ENCODE peak calls at places on chromosomes 6 and 20, in four cellular contexts. F, I, M and C are unnamed samples.

GRCh38 chr6:138468320-138469015 is 30.8 kb downstream of the NHSL1 start:
- DNase-seq in F (peak; percentile 40), I (no peak), M (no peak), C (no peak)

GRCh38 chr6:147944122-147944521 is 398.5 kb upstream of the SASH1 start:
- DNase-seq in F (no peak), I (no peak), M (no peak), C (no peak)

GRCh38 chr20:46011631-46012482 is 3.1 kb downstream of the MMP9 start:
- DNase-seq in F (peak; percentile 21), I (peak; percentile 69), M (peak; percentile 88), C (peak; percentile 66)

GRCh38 chr6:144478487-144478886 is 193.4 kb downstream of the UTRN start:
- DNase-seq in F (no peak), I (no peak), M (no peak), C (peak; percentile 86)

GRCh38 chr20:44573501-44573869 is 8.9 kb upstream of the PKIG start:
- DNase-seq in F (no peak), I (no peak), M (no peak), C (no peak)

GRCh38 chr6:36979343-36979742 is 6.7 kb downstream of the MTCH1 start:
- DNase-seq in F (peak; percentile 58), I (no peak), M (no peak), C (no peak)

GRCh38 chr20:49790077-49790798 is 22.4 kb upstream of the SLC9A8 start:
- DNase-seq in F (peak; percentile 57), I (no peak), M (no peak), C (no peak)

GRCh38 chr6:53544050-53544499 is 826 bp downstream of the GCLC start:
- DNase-seq in F (no peak), I (no peak), M (no peak), C (no peak)

GRCh38 chr6:105041880-105042279 is 85.0 kb downstream of the LIN28B start:
- DNase-seq in F (no peak), I (no peak), M (no peak), C (no peak)

GRCh38 chr6:132130530-132131298 is 179.5 kb upstream of the CCN2 start:
- DNase-seq in F (peak; percentile 85), I (no peak), M (no peak), C (no peak)

GRCh38 chr6:20399518-20399917 is 2.2 kb upstream of the E2F3 start:
- DNase-seq in F (no peak), I (no peak), M (no peak), C (no peak)

GRCh38 chr20:63090682-63091571 is 84.2 kb upstream of the BHLHE23 start:
- DNase-seq in F (no peak), I (peak; percentile 53), M (peak; percentile 38), C (peak; percentile 40)

GRCh38 chr6:35678814-35679213 is 9.9 kb downstream of the FKBP5 start:
- DNase-seq in F (no peak), I (no peak), M (no peak), C (no peak)
- H3K27ac ChIP-seq in F (no peak overlapping the region), I (no peak overlapping the region), M (no peak overlapping the region), C (no peak overlapping the region)

GRCh38 chr6:32146687-32147086 is 5.1 kb downstream of the PRRT1 start:
- DNase-seq in F (no peak), I (no peak), M (no peak), C (no peak)
- H3K27me3 ChIP-seq in F (no peaks in the 10 kb centered on the region), I (no peaks in the 10 kb centered on the region), M (peaks cover 38% of the 10 kb centered on the region), C (no peaks in the 10 kb centered on the region)

GRCh38 chr6:119201486-119201885 is 123.0 kb upstream of the FAM184A start:
- DNase-seq in F (no peak), I (no peak), M (no peak), C (no peak)
- H3K27ac ChIP-seq in F (no peak overlapping the region), I (no peak overlapping the region), M (no peak overlapping the region), C (no peak overlapping the region)

DNA sequence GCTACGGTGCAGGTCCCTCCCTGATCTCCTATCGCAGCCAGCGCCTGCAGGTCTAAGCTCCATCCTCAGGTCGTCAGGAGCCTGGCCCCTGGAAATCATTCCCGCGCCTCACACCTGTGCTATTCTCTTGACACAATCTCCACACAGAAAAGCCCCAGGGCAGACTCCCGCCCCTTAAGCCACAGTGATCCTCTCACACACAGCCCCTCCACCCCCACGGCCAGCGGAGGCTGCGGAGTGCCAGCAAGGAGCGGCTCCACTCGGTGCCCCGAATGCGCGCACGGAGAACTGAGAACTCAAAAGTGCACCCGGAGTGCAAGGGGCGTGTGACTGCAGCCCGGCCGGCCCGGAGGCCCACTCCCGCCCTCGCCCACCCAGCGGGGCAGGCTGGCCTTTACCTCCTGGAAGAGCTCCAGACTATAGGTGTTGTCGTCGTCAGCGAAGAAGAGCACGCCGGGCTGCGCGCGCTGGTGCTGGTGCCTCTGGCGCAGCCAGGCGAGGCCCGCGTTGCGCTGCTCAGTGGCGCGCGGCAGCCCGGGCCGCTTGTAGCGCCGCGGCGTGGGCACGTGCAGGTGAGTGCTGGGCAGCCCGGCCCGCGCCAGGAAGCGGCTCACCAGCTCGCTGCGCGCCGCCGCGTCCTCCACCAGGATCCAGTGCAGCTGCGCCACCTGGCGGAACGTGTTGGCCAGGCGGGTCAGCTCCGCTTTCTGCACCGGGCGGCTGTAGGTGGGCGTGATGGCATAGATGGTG is 1.2 kb downstream of the B3GAT2 start:
- DNase-seq in F (peak; percentile 66), I (peak; percentile 95), M (peak; percentile 90), C (peak; percentile 88)
- H3K27me3 ChIP-seq in F (peaks cover 22% of the 10 kb centered on the region), I (no peaks in the 10 kb centered on the region), M (peaks cover 50% of the 10 kb centered on the region), C (no peaks in the 10 kb centered on the region)

GRCh38 chr6:117481926-117482239 is 591 bp upstream of the DCBLD1 start:
- DNase-seq in F (no peak), I (no peak), M (no peak), C (no peak)
- H3K27ac ChIP-seq in F (no peak overlapping the region), I (peak overlapping the region; percentile 89), M (peak overlapping the region; percentile 92), C (peak overlapping the region; percentile 80)

DNA sequence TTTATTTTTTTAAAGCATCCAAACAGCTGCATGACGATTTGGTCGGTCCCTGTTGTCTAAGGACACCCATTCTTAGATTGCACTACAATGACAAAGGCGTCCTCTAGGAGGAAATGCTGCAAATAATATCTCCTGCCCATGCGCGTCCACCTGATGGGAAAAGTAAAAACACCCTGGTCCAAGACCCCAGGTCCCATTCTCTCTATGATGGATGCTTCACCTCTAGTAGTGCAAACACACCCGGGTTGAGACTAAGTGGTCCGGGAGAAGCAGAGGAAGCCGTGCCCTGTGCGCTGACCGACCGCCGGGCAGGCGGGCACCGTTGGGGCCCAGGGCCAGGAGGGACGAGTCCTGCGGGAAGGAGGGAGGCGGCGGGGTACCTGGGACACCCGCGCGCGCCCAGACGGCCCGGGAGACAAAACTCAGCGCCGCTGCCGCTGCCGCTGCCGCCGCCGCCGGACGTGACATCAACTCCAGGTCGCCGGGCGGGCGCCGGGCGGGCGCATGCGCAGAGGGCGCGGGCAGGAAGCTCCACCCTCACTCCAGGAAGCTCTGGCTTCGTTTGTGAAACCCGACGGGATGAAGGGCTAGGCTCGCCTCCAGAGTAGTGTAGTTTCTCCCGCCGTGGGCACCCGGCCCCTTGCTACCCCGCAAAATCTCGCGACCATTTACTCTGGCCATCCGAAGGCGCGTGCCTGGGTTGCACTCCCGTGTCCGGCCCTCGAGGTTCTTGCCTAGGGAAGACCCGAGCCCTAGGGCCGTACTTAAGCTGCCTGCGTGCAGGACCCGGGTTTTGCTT is at the start of gene TBC1D7:
- DNase-seq in F (peak; percentile 92), I (peak; percentile 98), M (peak; percentile 93), C (peak; percentile 95)
- H3K27me3 ChIP-seq in F (no peaks in the 10 kb centered on the region), I (no peaks in the 10 kb centered on the region), M (no peaks in the 10 kb centered on the region), C (no peaks in the 10 kb centered on the region)

GRCh38 chr6:168439791-168440491 is 1.0 kb upstream of the SMOC2 start:
- DNase-seq in F (no peak), I (no peak), M (no peak), C (no peak)
- H3K27ac ChIP-seq in F (no peak overlapping the region), I (no peak overlapping the region), M (no peak overlapping the region), C (no peak overlapping the region)